ENCODE peak calls at places on chromosome 10, in six cellular contexts. D, I, L, G, Q and R are unnamed samples.
A peak's percentile ranks its signal among the peaks of the same experiment; 100 is the strongest.

GRCh38 chr10:121270906-121271305 is 327.3 kb downstream of the FGFR2 start:
- DNase-seq in L (no peak), Q (no peak), G (no peak), D (no peak), I (no peak), R (no peak)

GRCh38 chr10:44947356-44948152 is 12.0 kb upstream of the RASSF4 start:
- DNase-seq in I (no peak), D (no peak), G (no peak), L (no peak), Q (no peak), R (peak; percentile 56)

GRCh38 chr10:33955676-33956075 is 621.2 kb upstream of the NRP1 start:
- DNase-seq in Q (no peak), G (no peak), D (no peak), I (no peak), L (no peak), R (no peak)

GRCh38 chr10:106338486-106338885 is 826.0 kb downstream of the SORCS1 start:
- DNase-seq in Q (peak; percentile 12), D (no peak), L (no peak), I (no peak), G (no peak), R (no peak)

GRCh38 chr10:36717118-36717517 is 408.3 kb upstream of the ANKRD30A start:
- DNase-seq in L (no peak), G (no peak), Q (no peak), D (no peak), I (no peak), R (no peak)

GRCh38 chr10:24556746-24557742 is 166.6 kb downstream of the ARHGAP21 start:
- DNase-seq in L (peak; percentile 63), I (peak; percentile 26), G (peak; percentile 3), D (peak; percentile 47), Q (peak; percentile 81), R (no peak)

GRCh38 chr10:7666253-7667023 is at the start of gene ITIH5:
- DNase-seq in L (no peak), G (no peak), D (no peak), I (peak; percentile 7), Q (peak; percentile 49), R (no peak)

GRCh38 chr10:92384741-92385140 is 93.8 kb downstream of the MARCHF5 start:
- DNase-seq in D (no peak), L (no peak), G (no peak), Q (no peak), I (no peak), R (no peak)

GRCh38 chr10:73083234-73083633 is 13.4 kb downstream of the P4HA1 start:
- DNase-seq in Q (no peak), G (no peak), I (no peak), D (no peak), L (no peak), R (no peak)

GRCh38 chr10:79387466-79387973 is 40.3 kb downstream of the PPIF start:
- DNase-seq in D (no peak), G (no peak), I (no peak), L (no peak), Q (no peak), R (peak; percentile 16)

GRCh38 chr10:103481974-103482531 is 3.0 kb upstream of the CALHM3 start:
- DNase-seq in I (no peak), G (no peak), D (peak; percentile 20), L (peak; percentile 73), Q (peak; percentile 71), R (peak; percentile 64)

GRCh38 chr10:33180390-33180789 is 154.1 kb downstream of the NRP1 start:
- DNase-seq in L (no peak), G (no peak), D (no peak), I (peak; percentile 42), Q (no peak), R (no peak)